ENCODE peak calls at places on chromosomes 7 and 10, in seven cellular contexts. One of them, this sample, is unnamed.

GRCh38 chr7:8221603-8222002 is 40.4 kb downstream of the ICA1 start:
- DNase-seq in cardiac muscle cell: no peak
- DNase-seq in posterior cingulate gyrus: no peak
- DNase-seq in stimulated activated CD4-positive, alpha-beta T cell treated with anti-CD3 and anti-CD28 coated beads, Interleukin-12 subunit alpha, Interleukin-12 subunit beta, amount 100 ng/mL, for 48 hours: no peak
- DNase-seq in EL: no peak
- DNase-seq in hippocampal formation: no peak
- DNase-seq in RPMI7951: no peak
- DNase-seq in this sample: no peak

GRCh38 chr10:82628373-82628772 is 753.4 kb downstream of the NRG3 start:
- DNase-seq in EL: no peak
- DNase-seq in cardiac muscle cell: no peak
- DNase-seq in stimulated activated CD4-positive, alpha-beta T cell treated with anti-CD3 and anti-CD28 coated beads, Interleukin-12 subunit alpha, Interleukin-12 subunit beta, amount 100 ng/mL, for 48 hours: no peak
- DNase-seq in posterior cingulate gyrus: no peak
- DNase-seq in hippocampal formation: no peak
- DNase-seq in RPMI7951: no peak
- DNase-seq in this sample: no peak

GRCh38 chr10:132945894-132946255 is 3.5 kb upstream of the CFAP46 start:
- DNase-seq in hippocampal formation: no peak
- DNase-seq in EL: no peak
- DNase-seq in RPMI7951: no peak
- DNase-seq in cardiac muscle cell: no peak
- DNase-seq in stimulated activated CD4-positive, alpha-beta T cell treated with anti-CD3 and anti-CD28 coated beads, Interleukin-12 subunit alpha, Interleukin-12 subunit beta, amount 100 ng/mL, for 48 hours: no peak
- DNase-seq in posterior cingulate gyrus: no peak
- DNase-seq in this sample: no peak

GRCh38 chr7:137940656-137941518 is 61.0 kb downstream of the CREB3L2 start:
- DNase-seq in EL: peak; percentile 48
- DNase-seq in stimulated activated CD4-positive, alpha-beta T cell treated with anti-CD3 and anti-CD28 coated beads, Interleukin-12 subunit alpha, Interleukin-12 subunit beta, amount 100 ng/mL, for 48 hours: no peak
- DNase-seq in RPMI7951: no peak
- DNase-seq in cardiac muscle cell: peak; percentile 91
- DNase-seq in posterior cingulate gyrus: no peak
- DNase-seq in hippocampal formation: no peak
- DNase-seq in this sample: no peak

GRCh38 chr10:115082521-115082920 is 10.6 kb upstream of the ATRNL1 start:
- DNase-seq in EL: peak; percentile 60
- DNase-seq in posterior cingulate gyrus: no peak
- DNase-seq in hippocampal formation: no peak
- DNase-seq in cardiac muscle cell: peak; percentile 35
- DNase-seq in stimulated activated CD4-positive, alpha-beta T cell treated with anti-CD3 and anti-CD28 coated beads, Interleukin-12 subunit alpha, Interleukin-12 subunit beta, amount 100 ng/mL, for 48 hours: no peak
- DNase-seq in RPMI7951: peak; percentile 24
- DNase-seq in this sample: no peak

GRCh38 chr7:70595741-70596574 is 536.0 kb upstream of the GALNT17 start:
- DNase-seq in EL: no peak
- DNase-seq in stimulated activated CD4-positive, alpha-beta T cell treated with anti-CD3 and anti-CD28 coated beads, Interleukin-12 subunit alpha, Interleukin-12 subunit beta, amount 100 ng/mL, for 48 hours: no peak
- DNase-seq in hippocampal formation: no peak
- DNase-seq in posterior cingulate gyrus: peak; percentile 32
- DNase-seq in cardiac muscle cell: no peak
- DNase-seq in RPMI7951: no peak
- DNase-seq in this sample: no peak

GRCh38 chr7:57225666-57226065 is 93.4 kb upstream of the ZNF479 start:
- DNase-seq in stimulated activated CD4-positive, alpha-beta T cell treated with anti-CD3 and anti-CD28 coated beads, Interleukin-12 subunit alpha, Interleukin-12 subunit beta, amount 100 ng/mL, for 48 hours: no peak
- DNase-seq in RPMI7951: no peak
- DNase-seq in hippocampal formation: no peak
- DNase-seq in posterior cingulate gyrus: no peak
- DNase-seq in EL: no peak
- DNase-seq in cardiac muscle cell: no peak
- DNase-seq in this sample: no peak

GRCh38 chr7:125201002-125201401 is 271.4 kb upstream of the POT1 start:
- DNase-seq in posterior cingulate gyrus: no peak
- DNase-seq in cardiac muscle cell: no peak
- DNase-seq in stimulated activated CD4-positive, alpha-beta T cell treated with anti-CD3 and anti-CD28 coated beads, Interleukin-12 subunit alpha, Interleukin-12 subunit beta, amount 100 ng/mL, for 48 hours: no peak
- DNase-seq in RPMI7951: no peak
- DNase-seq in hippocampal formation: no peak
- DNase-seq in EL: no peak
- DNase-seq in this sample: no peak

GRCh38 chr7:107147464-107148214 is 21.2 kb upstream of the HBP1 start:
- DNase-seq in hippocampal formation: peak; percentile 5
- DNase-seq in posterior cingulate gyrus: no peak
- DNase-seq in stimulated activated CD4-positive, alpha-beta T cell treated with anti-CD3 and anti-CD28 coated beads, Interleukin-12 subunit alpha, Interleukin-12 subunit beta, amount 100 ng/mL, for 48 hours: no peak
- DNase-seq in EL: peak; percentile 42
- DNase-seq in cardiac muscle cell: peak; percentile 56
- DNase-seq in RPMI7951: peak; percentile 43
- DNase-seq in this sample: no peak

GRCh38 chr7:128352138-128352537 is 8.4 kb upstream of the RBM28 start:
- DNase-seq in posterior cingulate gyrus: no peak
- DNase-seq in cardiac muscle cell: peak; percentile 73
- DNase-seq in stimulated activated CD4-positive, alpha-beta T cell treated with anti-CD3 and anti-CD28 coated beads, Interleukin-12 subunit alpha, Interleukin-12 subunit beta, amount 100 ng/mL, for 48 hours: no peak
- DNase-seq in RPMI7951: no peak
- DNase-seq in hippocampal formation: no peak
- DNase-seq in EL: no peak
- DNase-seq in this sample: no peak

GRCh38 chr7:92709150-92709549 is 119.0 kb upstream of the FAM133B start:
- DNase-seq in posterior cingulate gyrus: no peak
- DNase-seq in RPMI7951: no peak
- DNase-seq in stimulated activated CD4-positive, alpha-beta T cell treated with anti-CD3 and anti-CD28 coated beads, Interleukin-12 subunit alpha, Interleukin-12 subunit beta, amount 100 ng/mL, for 48 hours: no peak
- DNase-seq in EL: no peak
- DNase-seq in cardiac muscle cell: no peak
- DNase-seq in hippocampal formation: no peak
- DNase-seq in this sample: no peak

GRCh38 chr10:75530337-75530736 is 98.9 kb downstream of the LRMDA start:
- DNase-seq in stimulated activated CD4-positive, alpha-beta T cell treated with anti-CD3 and anti-CD28 coated beads, Interleukin-12 subunit alpha, Interleukin-12 subunit beta, amount 100 ng/mL, for 48 hours: no peak
- DNase-seq in posterior cingulate gyrus: no peak
- DNase-seq in cardiac muscle cell: no peak
- DNase-seq in RPMI7951: peak; percentile 69
- DNase-seq in EL: peak; percentile 1
- DNase-seq in hippocampal formation: no peak
- DNase-seq in this sample: no peak

GRCh38 chr10:43843331-43844101 is 194.8 kb upstream of the ZNF32 start:
- DNase-seq in cardiac muscle cell: peak; percentile 76
- DNase-seq in posterior cingulate gyrus: no peak
- DNase-seq in RPMI7951: peak; percentile 78
- DNase-seq in hippocampal formation: no peak
- DNase-seq in stimulated activated CD4-positive, alpha-beta T cell treated with anti-CD3 and anti-CD28 coated beads, Interleukin-12 subunit alpha, Interleukin-12 subunit beta, amount 100 ng/mL, for 48 hours: no peak
- DNase-seq in EL: peak; percentile 93
- DNase-seq in this sample: no peak

GRCh38 chr7:127650842-127651555 is 995 bp upstream of the SND1 start:
- DNase-seq in EL: no peak
- DNase-seq in posterior cingulate gyrus: no peak
- DNase-seq in hippocampal formation: peak; percentile 39
- DNase-seq in cardiac muscle cell: peak; percentile 61
- DNase-seq in stimulated activated CD4-positive, alpha-beta T cell treated with anti-CD3 and anti-CD28 coated beads, Interleukin-12 subunit alpha, Interleukin-12 subunit beta, amount 100 ng/mL, for 48 hours: no peak
- DNase-seq in RPMI7951: peak; percentile 68
- DNase-seq in this sample: no peak

GRCh38 chr7:99653754-99654153 is 26.0 kb downstream of the CYP3A5 start:
- DNase-seq in cardiac muscle cell: no peak
- DNase-seq in RPMI7951: no peak
- DNase-seq in EL: no peak
- DNase-seq in stimulated activated CD4-positive, alpha-beta T cell treated with anti-CD3 and anti-CD28 coated beads, Interleukin-12 subunit alpha, Interleukin-12 subunit beta, amount 100 ng/mL, for 48 hours: no peak
- DNase-seq in hippocampal formation: no peak
- DNase-seq in posterior cingulate gyrus: no peak
- DNase-seq in this sample: no peak

GRCh38 chr7:156374335-156374734 is 266.2 kb upstream of the RNF32 start:
- DNase-seq in stimulated activated CD4-positive, alpha-beta T cell treated with anti-CD3 and anti-CD28 coated beads, Interleukin-12 subunit alpha, Interleukin-12 subunit beta, amount 100 ng/mL, for 48 hours: no peak
- DNase-seq in posterior cingulate gyrus: no peak
- DNase-seq in RPMI7951: no peak
- DNase-seq in EL: no peak
- DNase-seq in cardiac muscle cell: no peak
- DNase-seq in hippocampal formation: no peak
- DNase-seq in this sample: no peak

GRCh38 chr10:90130321-90131086 is 429.1 kb downstream of the KIF20B start:
- DNase-seq in cardiac muscle cell: no peak
- DNase-seq in stimulated activated CD4-positive, alpha-beta T cell treated with anti-CD3 and anti-CD28 coated beads, Interleukin-12 subunit alpha, Interleukin-12 subunit beta, amount 100 ng/mL, for 48 hours: no peak
- DNase-seq in EL: no peak
- DNase-seq in RPMI7951: no peak
- DNase-seq in hippocampal formation: no peak
- DNase-seq in posterior cingulate gyrus: no peak
- DNase-seq in this sample: no peak

GRCh38 chr7:41110186-41110585 is 592.7 kb downstream of the INHBA start:
- DNase-seq in EL: peak; percentile 74
- DNase-seq in cardiac muscle cell: no peak
- DNase-seq in posterior cingulate gyrus: no peak
- DNase-seq in RPMI7951: peak; percentile 80
- DNase-seq in hippocampal formation: no peak
- DNase-seq in stimulated activated CD4-positive, alpha-beta T cell treated with anti-CD3 and anti-CD28 coated beads, Interleukin-12 subunit alpha, Interleukin-12 subunit beta, amount 100 ng/mL, for 48 hours: no peak
- DNase-seq in this sample: no peak

GRCh38 chr7:143385891-143386781 is 5.0 kb downstream of the ZYX start:
- DNase-seq in hippocampal formation: no peak
- DNase-seq in RPMI7951: no peak
- DNase-seq in EL: peak; percentile 18
- DNase-seq in cardiac muscle cell: peak; percentile 68
- DNase-seq in stimulated activated CD4-positive, alpha-beta T cell treated with anti-CD3 and anti-CD28 coated beads, Interleukin-12 subunit alpha, Interleukin-12 subunit beta, amount 100 ng/mL, for 48 hours: no peak
- DNase-seq in posterior cingulate gyrus: no peak
- DNase-seq in this sample: no peak

GRCh38 chr10:128180843-128181242 is 54.6 kb upstream of the MKI67 start:
- DNase-seq in cardiac muscle cell: no peak
- DNase-seq in EL: no peak
- DNase-seq in posterior cingulate gyrus: no peak
- DNase-seq in hippocampal formation: no peak
- DNase-seq in stimulated activated CD4-positive, alpha-beta T cell treated with anti-CD3 and anti-CD28 coated beads, Interleukin-12 subunit alpha, Interleukin-12 subunit beta, amount 100 ng/mL, for 48 hours: peak; percentile 13
- DNase-seq in RPMI7951: no peak
- DNase-seq in this sample: no peak

GRCh38 chr7:134329614-134330316 is 13.0 kb upstream of the SLC35B4 start:
- DNase-seq in EL: no peak
- DNase-seq in RPMI7951: no peak
- DNase-seq in stimulated activated CD4-positive, alpha-beta T cell treated with anti-CD3 and anti-CD28 coated beads, Interleukin-12 subunit alpha, Interleukin-12 subunit beta, amount 100 ng/mL, for 48 hours: no peak
- DNase-seq in posterior cingulate gyrus: no peak
- DNase-seq in cardiac muscle cell: no peak
- DNase-seq in hippocampal formation: no peak
- DNase-seq in this sample: no peak

GRCh38 chr10:113487154-113487553 is 65.7 kb upstream of the HABP2 start:
- DNase-seq in posterior cingulate gyrus: no peak
- DNase-seq in EL: no peak
- DNase-seq in stimulated activated CD4-positive, alpha-beta T cell treated with anti-CD3 and anti-CD28 coated beads, Interleukin-12 subunit alpha, Interleukin-12 subunit beta, amount 100 ng/mL, for 48 hours: no peak
- DNase-seq in RPMI7951: no peak
- DNase-seq in cardiac muscle cell: no peak
- DNase-seq in hippocampal formation: no peak
- DNase-seq in this sample: no peak

GRCh38 chr7:151131284-151131621 is 36.2 kb downstream of the GBX1 start:
- DNase-seq in RPMI7951: no peak
- DNase-seq in posterior cingulate gyrus: no peak
- DNase-seq in cardiac muscle cell: no peak
- DNase-seq in EL: no peak
- DNase-seq in stimulated activated CD4-positive, alpha-beta T cell treated with anti-CD3 and anti-CD28 coated beads, Interleukin-12 subunit alpha, Interleukin-12 subunit beta, amount 100 ng/mL, for 48 hours: no peak
- DNase-seq in hippocampal formation: no peak
- DNase-seq in this sample: no peak

GRCh38 chr7:55574062-55574717 is 1.9 kb upstream of the VOPP1 start:
- DNase-seq in posterior cingulate gyrus: no peak
- DNase-seq in hippocampal formation: no peak
- DNase-seq in stimulated activated CD4-positive, alpha-beta T cell treated with anti-CD3 and anti-CD28 coated beads, Interleukin-12 subunit alpha, Interleukin-12 subunit beta, amount 100 ng/mL, for 48 hours: no peak
- DNase-seq in EL: no peak
- DNase-seq in cardiac muscle cell: peak; percentile 22
- DNase-seq in RPMI7951: peak; percentile 7
- DNase-seq in this sample: no peak

GRCh38 chr10:111784386-111784785 is 399.2 kb downstream of the GPAM start:
- DNase-seq in EL: no peak
- DNase-seq in stimulated activated CD4-positive, alpha-beta T cell treated with anti-CD3 and anti-CD28 coated beads, Interleukin-12 subunit alpha, Interleukin-12 subunit beta, amount 100 ng/mL, for 48 hours: no peak
- DNase-seq in RPMI7951: no peak
- DNase-seq in hippocampal formation: no peak
- DNase-seq in cardiac muscle cell: no peak
- DNase-seq in posterior cingulate gyrus: no peak
- DNase-seq in this sample: no peak

GRCh38 chr7:111558948-111559347 is 3.3 kb downstream of the IMMP2L start:
- DNase-seq in EL: no peak
- DNase-seq in cardiac muscle cell: no peak
- DNase-seq in posterior cingulate gyrus: no peak
- DNase-seq in hippocampal formation: no peak
- DNase-seq in RPMI7951: no peak
- DNase-seq in stimulated activated CD4-positive, alpha-beta T cell treated with anti-CD3 and anti-CD28 coated beads, Interleukin-12 subunit alpha, Interleukin-12 subunit beta, amount 100 ng/mL, for 48 hours: no peak
- DNase-seq in this sample: no peak

GRCh38 chr7:67566101-67566500 is 569.5 kb downstream of the TYW1 start:
- DNase-seq in posterior cingulate gyrus: peak; percentile 31
- DNase-seq in cardiac muscle cell: no peak
- DNase-seq in hippocampal formation: no peak
- DNase-seq in EL: no peak
- DNase-seq in stimulated activated CD4-positive, alpha-beta T cell treated with anti-CD3 and anti-CD28 coated beads, Interleukin-12 subunit alpha, Interleukin-12 subunit beta, amount 100 ng/mL, for 48 hours: no peak
- DNase-seq in RPMI7951: no peak
- DNase-seq in this sample: no peak

GRCh38 chr7:30172451-30172850 is 37.7 kb downstream of the MTURN start:
- DNase-seq in cardiac muscle cell: no peak
- DNase-seq in EL: peak; percentile 44
- DNase-seq in RPMI7951: peak; percentile 74
- DNase-seq in stimulated activated CD4-positive, alpha-beta T cell treated with anti-CD3 and anti-CD28 coated beads, Interleukin-12 subunit alpha, Interleukin-12 subunit beta, amount 100 ng/mL, for 48 hours: no peak
- DNase-seq in posterior cingulate gyrus: no peak
- DNase-seq in hippocampal formation: no peak
- DNase-seq in this sample: no peak

GRCh38 chr10:16606421-16606820 is 84.7 kb upstream of the C1QL3 start:
- DNase-seq in stimulated activated CD4-positive, alpha-beta T cell treated with anti-CD3 and anti-CD28 coated beads, Interleukin-12 subunit alpha, Interleukin-12 subunit beta, amount 100 ng/mL, for 48 hours: no peak
- DNase-seq in EL: peak; percentile 69
- DNase-seq in RPMI7951: peak; percentile 59
- DNase-seq in hippocampal formation: no peak
- DNase-seq in cardiac muscle cell: no peak
- DNase-seq in posterior cingulate gyrus: no peak
- DNase-seq in this sample: no peak

GRCh38 chr7:142606081-142606480 is 143.2 kb upstream of the PRSS1 start:
- DNase-seq in cardiac muscle cell: no peak
- DNase-seq in EL: no peak
- DNase-seq in RPMI7951: no peak
- DNase-seq in stimulated activated CD4-positive, alpha-beta T cell treated with anti-CD3 and anti-CD28 coated beads, Interleukin-12 subunit alpha, Interleukin-12 subunit beta, amount 100 ng/mL, for 48 hours: no peak
- DNase-seq in posterior cingulate gyrus: no peak
- DNase-seq in hippocampal formation: no peak
- DNase-seq in this sample: no peak

GRCh38 chr10:127462643-127463295 is 86.3 kb upstream of the NPS start:
- DNase-seq in stimulated activated CD4-positive, alpha-beta T cell treated with anti-CD3 and anti-CD28 coated beads, Interleukin-12 subunit alpha, Interleukin-12 subunit beta, amount 100 ng/mL, for 48 hours: no peak
- DNase-seq in RPMI7951: no peak
- DNase-seq in posterior cingulate gyrus: no peak
- DNase-seq in cardiac muscle cell: no peak
- DNase-seq in EL: no peak
- DNase-seq in hippocampal formation: no peak
- DNase-seq in this sample: no peak

GRCh38 chr10:95456486-95456885 is 104.7 kb downstream of the SORBS1 start:
- DNase-seq in stimulated activated CD4-positive, alpha-beta T cell treated with anti-CD3 and anti-CD28 coated beads, Interleukin-12 subunit alpha, Interleukin-12 subunit beta, amount 100 ng/mL, for 48 hours: no peak
- DNase-seq in cardiac muscle cell: no peak
- DNase-seq in RPMI7951: no peak
- DNase-seq in hippocampal formation: no peak
- DNase-seq in posterior cingulate gyrus: no peak
- DNase-seq in EL: no peak
- DNase-seq in this sample: no peak

GRCh38 chr7:75536491-75536890 is 44.4 kb downstream of the SPDYE5 start:
- DNase-seq in RPMI7951: no peak
- DNase-seq in stimulated activated CD4-positive, alpha-beta T cell treated with anti-CD3 and anti-CD28 coated beads, Interleukin-12 subunit alpha, Interleukin-12 subunit beta, amount 100 ng/mL, for 48 hours: no peak
- DNase-seq in hippocampal formation: no peak
- DNase-seq in EL: no peak
- DNase-seq in posterior cingulate gyrus: no peak
- DNase-seq in cardiac muscle cell: no peak
- DNase-seq in this sample: no peak

GRCh38 chr7:31094271-31094670 is 42.2 kb downstream of the ADCYAP1R1 start:
- DNase-seq in cardiac muscle cell: no peak
- DNase-seq in RPMI7951: no peak
- DNase-seq in stimulated activated CD4-positive, alpha-beta T cell treated with anti-CD3 and anti-CD28 coated beads, Interleukin-12 subunit alpha, Interleukin-12 subunit beta, amount 100 ng/mL, for 48 hours: no peak
- DNase-seq in hippocampal formation: no peak
- DNase-seq in EL: no peak
- DNase-seq in posterior cingulate gyrus: no peak
- DNase-seq in this sample: no peak

GRCh38 chr10:74071151-74071550 is 73.2 kb downstream of the VCL start:
- DNase-seq in cardiac muscle cell: peak; percentile 80
- DNase-seq in posterior cingulate gyrus: no peak
- DNase-seq in stimulated activated CD4-positive, alpha-beta T cell treated with anti-CD3 and anti-CD28 coated beads, Interleukin-12 subunit alpha, Interleukin-12 subunit beta, amount 100 ng/mL, for 48 hours: no peak
- DNase-seq in RPMI7951: peak; percentile 64
- DNase-seq in EL: peak; percentile 95
- DNase-seq in hippocampal formation: no peak
- DNase-seq in this sample: no peak

GRCh38 chr10:113712755-113713154 is 33.0 kb downstream of the CASP7 start:
- DNase-seq in stimulated activated CD4-positive, alpha-beta T cell treated with anti-CD3 and anti-CD28 coated beads, Interleukin-12 subunit alpha, Interleukin-12 subunit beta, amount 100 ng/mL, for 48 hours: no peak
- DNase-seq in hippocampal formation: no peak
- DNase-seq in EL: no peak
- DNase-seq in cardiac muscle cell: no peak
- DNase-seq in RPMI7951: no peak
- DNase-seq in posterior cingulate gyrus: no peak
- DNase-seq in this sample: no peak

GRCh38 chr7:36048141-36048901 is 104.7 kb upstream of the EEPD1 start:
- DNase-seq in EL: peak; percentile 91
- DNase-seq in hippocampal formation: no peak
- DNase-seq in posterior cingulate gyrus: no peak
- DNase-seq in stimulated activated CD4-positive, alpha-beta T cell treated with anti-CD3 and anti-CD28 coated beads, Interleukin-12 subunit alpha, Interleukin-12 subunit beta, amount 100 ng/mL, for 48 hours: no peak
- DNase-seq in RPMI7951: peak; percentile 99
- DNase-seq in cardiac muscle cell: peak; percentile 94
- DNase-seq in this sample: no peak